ENCODE peak calls at places on chromosomes 4 and X, in four cellular contexts. One of them, this sample, is unnamed.

GRCh38 chr4:55169352-55169959 is 44.1 kb upstream of the KDR start:
- DNase-seq in ascending aorta: no peak
- DNase-seq in IMR-90: peak
- DNase-seq in tibial nerve: no peak
- DNase-seq in this sample: peak

GRCh38 chr4:47484169-47484568 is 906 bp upstream of the ATP10D start:
- DNase-seq in ascending aorta: no peak
- DNase-seq in IMR-90: no peak
- DNase-seq in tibial nerve: no peak
- DNase-seq in this sample: no peak

GRCh38 chrX:2376166-2376565 is 124.6 kb downstream of the DHRSX start:
- DNase-seq in ascending aorta: no peak
- DNase-seq in IMR-90: no peak
- DNase-seq in tibial nerve: no peak
- DNase-seq in this sample: no peak

GRCh38 chrX:125205918-125206665 is 113.6 kb upstream of the TEX13C start:
- DNase-seq in ascending aorta: no peak
- DNase-seq in IMR-90: no peak
- DNase-seq in tibial nerve: no peak
- DNase-seq in this sample: no peak

GRCh38 chrX:153662266-153662665 is 11.3 kb downstream of the PNCK start:
- DNase-seq in ascending aorta: no peak
- DNase-seq in IMR-90: peak
- DNase-seq in tibial nerve: no peak
- DNase-seq in this sample: peak

GRCh38 chrX:15471016-15471415 is 22.1 kb downstream of the PIR start:
- DNase-seq in ascending aorta: peak
- DNase-seq in IMR-90: peak
- DNase-seq in tibial nerve: peak
- DNase-seq in this sample: peak

GRCh38 chrX:102979536-102979935 is 42.5 kb downstream of the RAB40AL start:
- DNase-seq in ascending aorta: no peak
- DNase-seq in IMR-90: no peak
- DNase-seq in tibial nerve: no peak
- DNase-seq in this sample: no peak

GRCh38 chrX:153933751-153934472 is 925 bp downstream of the NAA10 start:
- DNase-seq in ascending aorta: no peak
- DNase-seq in IMR-90: peak
- DNase-seq in tibial nerve: no peak
- DNase-seq in this sample: peak

GRCh38 chr4:5707366-5708133 is 809 bp downstream of the EVC2 start:
- DNase-seq in ascending aorta: no peak
- DNase-seq in IMR-90: no peak
- DNase-seq in tibial nerve: no peak
- DNase-seq in this sample: no peak

GRCh38 chr4:79467246-79467932 is 59.4 kb upstream of the GK2 start:
- DNase-seq in ascending aorta: no peak
- DNase-seq in IMR-90: no peak
- DNase-seq in tibial nerve: no peak
- DNase-seq in this sample: peak

GRCh38 chr4:100938698-100939097 is 408.6 kb downstream of the PPP3CA start:
- DNase-seq in ascending aorta: no peak
- DNase-seq in IMR-90: no peak
- DNase-seq in tibial nerve: no peak
- DNase-seq in this sample: no peak

GRCh38 chrX:88424541-88424940 is 322.5 kb upstream of the CPXCR1 start:
- DNase-seq in ascending aorta: no peak
- DNase-seq in IMR-90: no peak
- DNase-seq in tibial nerve: no peak
- DNase-seq in this sample: no peak

GRCh38 chr4:116573540-116573939 is 511.8 kb downstream of the TRAM1L1 start:
- DNase-seq in ascending aorta: no peak
- DNase-seq in IMR-90: no peak
- DNase-seq in tibial nerve: no peak
- DNase-seq in this sample: no peak

GRCh38 chrX:66384722-66385121 is 220.7 kb downstream of the HEPH start:
- DNase-seq in ascending aorta: no peak
- DNase-seq in IMR-90: no peak
- DNase-seq in tibial nerve: no peak
- DNase-seq in this sample: no peak

DNA sequence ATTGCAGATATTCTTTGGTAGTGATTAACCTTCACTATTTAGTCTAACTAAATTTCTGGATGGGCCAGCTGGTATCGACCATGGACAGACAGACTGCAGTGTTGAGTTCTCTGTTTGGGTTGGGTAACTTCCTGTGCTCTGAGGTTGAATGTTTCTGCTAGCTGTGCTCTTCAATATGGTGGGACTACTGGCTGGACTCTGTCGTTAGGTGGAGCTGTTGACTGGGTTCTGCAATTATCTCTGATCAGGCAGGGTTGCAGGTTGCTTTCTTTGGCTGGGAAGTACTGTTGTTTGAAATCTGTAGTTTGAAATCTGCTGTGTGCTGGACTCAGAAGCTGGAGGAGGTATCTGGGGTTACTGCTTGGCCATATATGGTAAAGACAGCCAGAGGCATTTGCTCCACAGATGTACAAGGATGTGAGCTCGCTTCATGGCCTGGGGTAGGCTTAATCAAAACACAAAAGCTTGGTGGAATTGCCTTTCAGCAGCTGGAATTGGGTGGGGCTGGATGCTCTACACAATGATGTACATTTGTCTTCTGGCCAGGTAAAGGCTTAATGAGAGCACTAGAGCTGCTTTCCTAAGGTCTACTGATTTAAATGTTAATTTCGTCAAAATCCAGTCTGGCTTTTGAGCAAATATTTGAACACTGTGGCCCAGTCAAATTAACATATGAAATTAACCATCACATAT is 1472.0 kb downstream of the FAM133A start:
- DNase-seq in ascending aorta: no peak
- DNase-seq in IMR-90: no peak
- DNase-seq in tibial nerve: no peak
- DNase-seq in this sample: no peak
- TF ChIP-seq CTCF in ascending aorta: no peak
- TF ChIP-seq CTCF in IMR-90: no peak
- TF ChIP-seq CTCF in tibial nerve: no peak
- TF ChIP-seq CTCF in this sample: no peak

GRCh38 chr4:3462790-3463415 is at the start of gene DOK7:
- DNase-seq in ascending aorta: no peak
- DNase-seq in IMR-90: no peak
- DNase-seq in tibial nerve: no peak
- DNase-seq in this sample: no peak

GRCh38 chr4:3464911-3465697 is 2.0 kb downstream of the DOK7 start:
- DNase-seq in ascending aorta: no peak
- DNase-seq in IMR-90: no peak
- DNase-seq in tibial nerve: no peak
- DNase-seq in this sample: no peak

GRCh38 chr4:3464349-3464905 is 1.3 kb downstream of the DOK7 start:
- DNase-seq in ascending aorta: no peak
- DNase-seq in IMR-90: no peak
- DNase-seq in tibial nerve: no peak
- DNase-seq in this sample: no peak

GRCh38 chr4:3462321-3462789 is 751 bp upstream of the DOK7 start:
- DNase-seq in ascending aorta: no peak
- DNase-seq in IMR-90: no peak
- DNase-seq in tibial nerve: no peak
- DNase-seq in this sample: no peak

DNA sequence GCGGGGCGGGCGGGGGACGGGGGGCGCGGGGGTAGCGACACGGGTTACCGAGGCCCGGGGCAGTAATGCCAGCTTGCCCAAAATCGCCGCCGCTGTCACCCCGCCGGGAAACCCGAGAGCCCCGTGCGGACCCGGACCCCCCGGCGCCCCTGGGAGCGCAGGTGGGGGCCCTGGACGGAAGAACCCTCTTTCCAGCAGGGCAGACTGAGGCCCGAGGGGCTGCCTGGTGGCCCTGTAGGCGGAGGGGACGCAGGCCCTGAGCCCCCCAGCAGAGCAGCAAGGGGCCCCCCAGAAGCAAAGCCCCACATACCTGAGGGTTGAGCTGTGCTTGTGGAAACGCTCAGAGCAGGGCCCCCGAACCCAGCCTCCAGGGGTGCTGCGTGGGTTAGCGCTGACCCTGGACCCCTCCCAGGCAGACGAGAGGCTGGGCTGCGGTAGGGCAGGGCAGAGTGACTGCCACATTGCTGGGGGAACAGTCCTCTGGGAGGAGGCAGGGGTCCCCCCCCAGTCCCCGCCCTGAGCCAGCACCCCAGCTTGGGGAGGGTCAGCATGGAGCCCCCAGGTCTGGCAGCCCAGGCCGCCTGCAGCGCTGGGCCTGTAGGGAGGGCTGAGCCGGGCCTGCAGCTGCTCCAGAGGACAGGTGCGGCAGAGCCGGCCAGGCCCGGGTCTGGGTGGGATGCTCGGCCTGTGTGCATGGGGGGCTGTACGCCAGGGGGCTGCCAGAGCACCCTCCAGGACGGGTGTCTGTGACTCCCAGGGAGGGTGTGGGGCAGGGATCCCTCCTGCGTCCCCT is 646 bp downstream of the DOK7 start:
- DNase-seq in ascending aorta: no peak
- DNase-seq in IMR-90: no peak
- DNase-seq in tibial nerve: no peak
- DNase-seq in this sample: no peak
- H3K4me3 ChIP-seq in ascending aorta: peak
- H3K4me3 ChIP-seq in IMR-90: no peak
- H3K4me3 ChIP-seq in tibial nerve: peak
- H3K4me3 ChIP-seq in this sample: no peak

GRCh38 chr4:107166181-107166580 is 130.1 kb upstream of the DKK2 start:
- DNase-seq in ascending aorta: no peak
- DNase-seq in IMR-90: no peak
- DNase-seq in tibial nerve: no peak
- DNase-seq in this sample: no peak

GRCh38 chr4:107167051-107167450 is 130.9 kb upstream of the DKK2 start:
- DNase-seq in ascending aorta: no peak
- DNase-seq in IMR-90: no peak
- DNase-seq in tibial nerve: no peak
- DNase-seq in this sample: no peak

GRCh38 chr4:107164962-107165361 is 128.8 kb upstream of the DKK2 start:
- DNase-seq in ascending aorta: no peak
- DNase-seq in IMR-90: no peak
- DNase-seq in tibial nerve: no peak
- DNase-seq in this sample: no peak
- TF ChIP-seq CTCF in ascending aorta: no peak
- TF ChIP-seq CTCF in IMR-90: no peak
- TF ChIP-seq CTCF in tibial nerve: no peak
- TF ChIP-seq CTCF in this sample: no peak

GRCh38 chr4:24671824-24672223 is 87.5 kb upstream of the DHX15 start:
- DNase-seq in ascending aorta: no peak
- DNase-seq in IMR-90: no peak
- DNase-seq in tibial nerve: no peak
- DNase-seq in this sample: no peak
- H3K4me3 ChIP-seq in ascending aorta: no peak
- H3K4me3 ChIP-seq in IMR-90: no peak
- H3K4me3 ChIP-seq in tibial nerve: no peak
- H3K4me3 ChIP-seq in this sample: no peak

This sample was measured in fibroblast of villous mesenchyme.